ENCODE peak calls at places on chromosome 21, in eight cellular contexts. J is K562, A is HL-60, T is HCT116, C is SK-N-SH, U is GM23338, L is HepG2, Z is GM12878. M is an unnamed sample.

GRCh38 chr21:15966651-15967050 is 236.9 kb downstream of the USP25 start:
- DNase-seq in J (no peak), A (no peak), T (no peak), C (no peak), U (no peak), L (no peak), Z (no peak), M (no peak)

GRCh38 chr21:43333301-43334062 is 93.4 kb downstream of the SIK1 start:
- DNase-seq in J (no peak), A (no peak), T (no peak), C (no peak), U (peak), L (peak), Z (no peak), M (no peak)

GRCh38 chr21:43995521-43996105 is 16.5 kb upstream of the TRAPPC10 start:
- DNase-seq in J (no peak), A (no peak), T (no peak), C (no peak), U (no peak), L (no peak), Z (no peak), M (no peak)

GRCh38 chr21:34152500-34152899 is 79.1 kb downstream of the MRPS6 start:
- DNase-seq in J (no peak), A (no peak), T (no peak), C (no peak), U (no peak), L (no peak), Z (no peak), M (no peak)

GRCh38 chr21:30209571-30209970 is 6.3 kb downstream of the CLDN8 start:
- DNase-seq in J (no peak), A (no peak), T (no peak), C (no peak), U (peak), L (no peak), Z (no peak), M (no peak)

GRCh38 chr21:29849735-29850176 is 90.0 kb downstream of the GRIK1 start:
- DNase-seq in J (peak), A (peak), T (no peak), C (peak), U (peak), L (peak), Z (peak), M (peak)

GRCh38 chr21:43608225-43608624 is 51.1 kb downstream of the HSF2BP start:
- DNase-seq in J (no peak), A (no peak), T (no peak), C (no peak), U (no peak), L (no peak), Z (no peak), M (no peak)

GRCh38 chr21:42365770-42366169 is 565 bp downstream of the TFF1 start:
- DNase-seq in J (no peak), A (no peak), T (no peak), C (no peak), U (no peak), L (no peak), Z (no peak), M (no peak)

GRCh38 chr21:35259452-35259851 is 210.3 kb upstream of the RUNX1 start:
- DNase-seq in J (no peak), A (no peak), T (no peak), C (no peak), U (no peak), L (no peak), Z (no peak), M (no peak)

GRCh38 chr21:42614811-42615342 is 38.5 kb upstream of the PDE9A start:
- DNase-seq in J (no peak), A (peak), T (no peak), C (peak), U (peak), L (peak), Z (no peak), M (no peak)

GRCh38 chr21:35637431-35637830 is 422.9 kb downstream of the SETD4 start:
- DNase-seq in J (no peak), A (no peak), T (no peak), C (no peak), U (no peak), L (no peak), Z (no peak), M (no peak)

GRCh38 chr21:42146251-42146805 is 72.6 kb upstream of the ABCG1 start:
- DNase-seq in J (no peak), A (no peak), T (no peak), C (no peak), U (no peak), L (no peak), Z (no peak), M (no peak)

GRCh38 chr21:36120304-36120902 is 14.5 kb upstream of the CBR3 start:
- DNase-seq in J (no peak), A (no peak), T (no peak), C (no peak), U (no peak), L (no peak), Z (no peak), M (no peak)

GRCh38 chr21:39144191-39144590 is 39.1 kb downstream of the PSMG1 start:
- DNase-seq in J (peak), A (no peak), T (no peak), C (no peak), U (no peak), L (no peak), Z (no peak), M (no peak)

GRCh38 chr21:14754682-14755081 is 208.6 kb upstream of the SAMSN1 start:
- DNase-seq in J (no peak), A (no peak), T (no peak), C (no peak), U (no peak), L (no peak), Z (no peak), M (no peak)

GRCh38 chr21:16794944-16795343 is 717.9 kb upstream of the CXADR start:
- DNase-seq in J (no peak), A (no peak), T (no peak), C (no peak), U (no peak), L (peak), Z (no peak), M (peak)

GRCh38 chr21:28943631-28944030 is 49.0 kb downstream of the LTN1 start:
- DNase-seq in J (no peak), A (no peak), T (no peak), C (no peak), U (no peak), L (no peak), Z (no peak), M (no peak)

GRCh38 chr21:36337099-36337509 is 17.1 kb downstream of the MORC3 start:
- DNase-seq in J (peak), A (no peak), T (no peak), C (no peak), U (no peak), L (no peak), Z (no peak), M (no peak)

GRCh38 chr21:44962481-44962966 is 22.7 kb downstream of the SLX9 start:
- DNase-seq in J (no peak), A (no peak), T (no peak), C (no peak), U (no peak), L (no peak), Z (no peak), M (no peak)

GRCh38 chr21:39676054-39676771 is 63.5 kb downstream of the B3GALT5 start:
- DNase-seq in J (no peak), A (no peak), T (no peak), C (peak), U (no peak), L (peak), Z (peak), M (no peak)

GRCh38 chr21:14826630-14827029 is 238.2 kb downstream of the NRIP1 start:
- DNase-seq in J (no peak), A (no peak), T (no peak), C (no peak), U (no peak), L (no peak), Z (peak), M (no peak)

GRCh38 chr21:26489781-26490180 is 83.3 kb downstream of the CYYR1 start:
- DNase-seq in J (no peak), A (no peak), T (no peak), C (no peak), U (peak), L (no peak), Z (no peak), M (no peak)

GRCh38 chr21:41977034-41977950 is 23.5 kb upstream of the C2CD2 start:
- DNase-seq in J (no peak), A (no peak), T (no peak), C (no peak), U (no peak), L (no peak), Z (no peak), M (no peak)

GRCh38 chr21:42632336-42632751 is 21.1 kb upstream of the PDE9A start:
- DNase-seq in J (no peak), A (no peak), T (no peak), C (no peak), U (peak), L (no peak), Z (no peak), M (no peak)

GRCh38 chr21:36661511-36662309 is 37.2 kb upstream of the SIM2 start:
- DNase-seq in J (peak), A (no peak), T (peak), C (peak), U (peak), L (peak), Z (no peak), M (no peak)

GRCh38 chr21:42663860-42664535 is 10.6 kb downstream of the PDE9A start:
- DNase-seq in J (no peak), A (no peak), T (no peak), C (no peak), U (no peak), L (no peak), Z (no peak), M (no peak)

GRCh38 chr21:44710756-44711326 is 531 bp downstream of the TSPEAR start:
- DNase-seq in J (no peak), A (no peak), T (no peak), C (peak), U (peak), L (no peak), Z (no peak), M (no peak)

GRCh38 chr21:16423921-16424320 is 694.1 kb downstream of the USP25 start:
- DNase-seq in J (no peak), A (no peak), T (no peak), C (no peak), U (no peak), L (no peak), Z (no peak), M (no peak)

GRCh38 chr21:20720623-20721022 is 277.6 kb upstream of the NCAM2 start:
- DNase-seq in J (no peak), A (no peak), T (no peak), C (no peak), U (no peak), L (no peak), Z (no peak), M (no peak)

GRCh38 chr21:35048706-35049617 is at the start of gene RUNX1:
- DNase-seq in J (peak), A (peak), T (no peak), C (no peak), U (no peak), L (no peak), Z (peak), M (no peak)

GRCh38 chr21:42853621-42854020 is 25.7 kb downstream of the WDR4 start:
- DNase-seq in J (no peak), A (no peak), T (no peak), C (no peak), U (no peak), L (no peak), Z (no peak), M (no peak)

GRCh38 chr21:29647353-29647781 is 292.4 kb downstream of the GRIK1 start:
- DNase-seq in J (peak), A (no peak), T (no peak), C (no peak), U (no peak), L (no peak), Z (no peak), M (no peak)

GRCh38 chr21:36175771-36176565 is 19.3 kb downstream of the DOP1B start:
- DNase-seq in J (no peak), A (no peak), T (no peak), C (no peak), U (no peak), L (no peak), Z (no peak), M (no peak)

GRCh38 chr21:28899744-28900143 is 92.9 kb downstream of the LTN1 start:
- DNase-seq in J (no peak), A (no peak), T (no peak), C (no peak), U (no peak), L (no peak), Z (no peak), M (no peak)

GRCh38 chr21:40901690-40902089 is 54.7 kb upstream of the DSCAM start:
- DNase-seq in J (no peak), A (no peak), T (no peak), C (no peak), U (no peak), L (no peak), Z (no peak), M (no peak)

GRCh38 chr21:31665397-31665796 is 5.9 kb downstream of the SOD1 start:
- DNase-seq in J (no peak), A (no peak), T (no peak), C (no peak), U (no peak), L (peak), Z (no peak), M (no peak)

GRCh38 chr21:31444061-31444460 is 100.0 kb upstream of the TIAM1 start:
- DNase-seq in J (no peak), A (no peak), T (no peak), C (no peak), U (no peak), L (no peak), Z (no peak), M (no peak)

GRCh38 chr21:43767498-43767979 is 8.6 kb downstream of the CSTB start:
- DNase-seq in J (no peak), A (no peak), T (no peak), C (no peak), U (no peak), L (no peak), Z (no peak), M (no peak)

GRCh38 chr21:36145259-36145658 is 10.4 kb downstream of the CBR3 start:
- DNase-seq in J (no peak), A (no peak), T (no peak), C (no peak), U (no peak), L (no peak), Z (no peak), M (no peak)

GRCh38 chr21:37916795-37917142 is 512 bp upstream of the KCNJ6 start:
- DNase-seq in J (peak), A (no peak), T (no peak), C (peak), U (peak), L (peak), Z (no peak), M (no peak)

GRCh38 chr21:37914211-37914900 is 1.9 kb downstream of the KCNJ6 start:
- DNase-seq in J (peak), A (no peak), T (no peak), C (peak), U (peak), L (no peak), Z (no peak), M (no peak)

GRCh38 chr21:37915516-37915915 is 741 bp downstream of the KCNJ6 start:
- DNase-seq in J (no peak), A (no peak), T (no peak), C (peak), U (peak), L (no peak), Z (no peak), M (no peak)

GRCh38 chr21:37917612-37918011 is 1.4 kb upstream of the KCNJ6 start:
- DNase-seq in J (no peak), A (no peak), T (no peak), C (no peak), U (no peak), L (no peak), Z (no peak), M (no peak)

DNA sequence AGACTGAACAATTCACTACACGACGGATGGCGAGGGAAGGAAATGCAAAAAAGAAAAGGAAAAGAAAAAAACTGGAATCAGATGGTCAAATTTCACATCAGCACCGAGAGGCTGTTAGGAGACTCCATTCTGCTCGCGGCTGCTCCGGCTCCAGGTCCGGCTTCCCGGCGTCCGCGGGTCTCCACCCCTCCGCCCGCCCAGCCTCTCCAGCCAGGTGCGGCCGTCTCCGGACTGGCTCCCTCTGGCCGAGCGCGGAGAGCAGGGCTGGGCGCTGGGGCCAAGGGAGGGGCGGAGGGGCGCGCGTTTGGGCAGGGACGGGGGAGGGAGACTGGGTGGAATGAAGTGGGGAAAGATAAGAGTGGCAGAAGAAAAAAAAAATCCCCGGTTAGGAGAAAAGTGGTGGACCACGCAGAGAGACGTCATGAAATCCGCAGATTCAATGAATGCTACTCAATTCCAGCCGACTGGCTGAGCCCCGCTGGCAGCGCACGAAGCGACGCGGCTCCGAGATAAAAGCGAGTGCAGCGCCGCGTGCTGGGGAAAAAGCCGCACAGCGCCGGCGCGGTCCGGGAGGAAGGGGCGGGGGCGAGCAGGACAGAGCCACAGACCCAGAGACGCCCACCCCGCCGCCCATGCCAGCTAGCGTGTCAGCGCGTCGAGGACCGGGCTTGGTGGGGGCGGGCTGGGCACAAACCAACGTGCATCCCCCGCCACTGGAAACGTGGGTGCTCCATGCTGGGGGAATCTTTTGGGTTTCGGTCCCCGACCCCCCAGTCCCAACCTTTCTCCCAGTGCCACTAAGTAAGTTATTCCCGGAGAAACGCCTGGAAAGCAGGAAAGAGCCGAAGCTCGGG is at the start of gene KCNJ6:
- DNase-seq in J (peak), A (no peak), T (no peak), C (peak), U (peak), L (no peak), Z (no peak), M (no peak)
- TF ChIP-seq CTCF in J (peak), A (peak), T (no peak), C (peak), U (peak), L (peak), Z (no peak), M (peak)

GRCh38 chr21:27645285-27645684 is 678.4 kb upstream of the ADAMTS5 start:
- DNase-seq in J (no peak), A (no peak), T (no peak), C (no peak), U (no peak), L (no peak), Z (no peak), M (no peak)
- TF ChIP-seq REST in J (no peak), A (no peak), T (no peak), C (no peak), U (no peak), L (no peak), Z (no peak), M (no peak)

GRCh38 chr21:24941316-24942185 is 665.7 kb downstream of the MRPL39 start:
- DNase-seq in J (no peak), A (no peak), T (no peak), C (peak), U (peak), L (no peak), Z (no peak), M (no peak)
- TF ChIP-seq POLR2AphosphoS5 in J (no peak), A (no peak), T (no peak), C (no peak), U (no peak), L (no peak), Z (no peak), M (no peak)

GRCh38 chr21:32991299-32991850 is 34.4 kb upstream of the OLIG2 start:
- DNase-seq in J (no peak), A (no peak), T (no peak), C (no peak), U (no peak), L (no peak), Z (no peak), M (no peak)
- TF ChIP-seq CTCF in J (no peak), A (no peak), T (no peak), C (no peak), U (no peak), L (no peak), Z (no peak), M (no peak)

GRCh38 chr21:45997205-45997494 is 15.6 kb downstream of the COL6A1 start:
- DNase-seq in J (no peak), A (no peak), T (no peak), C (no peak), U (no peak), L (no peak), Z (no peak), M (no peak)

GRCh38 chr21:45996311-45997204 is 15.0 kb downstream of the COL6A1 start:
- DNase-seq in J (no peak), A (no peak), T (no peak), C (no peak), U (no peak), L (no peak), Z (no peak), M (no peak)

GRCh38 chr21:45994086-45994661 is 12.6 kb downstream of the COL6A1 start:
- DNase-seq in J (no peak), A (no peak), T (no peak), C (no peak), U (no peak), L (no peak), Z (no peak), M (no peak)

GRCh38 chr21:45994738-45995685 is 13.4 kb downstream of the COL6A1 start:
- DNase-seq in J (no peak), A (no peak), T (no peak), C (no peak), U (no peak), L (no peak), Z (no peak), M (no peak)

GRCh38 chr21:45995686-45996179 is 14.2 kb downstream of the COL6A1 start:
- DNase-seq in J (no peak), A (no peak), T (peak), C (no peak), U (no peak), L (no peak), Z (no peak), M (no peak)
- TF ChIP-seq REST in J (no peak), A (no peak), T (no peak), C (no peak), U (no peak), L (no peak), Z (no peak), M (no peak)

GRCh38 chr21:24693779-24694178 is 913.5 kb downstream of the MRPL39 start:
- DNase-seq in J (no peak), A (no peak), T (no peak), C (no peak), U (no peak), L (no peak), Z (no peak), M (no peak)
- TF ChIP-seq POLR2AphosphoS5 in J (no peak), A (no peak), T (no peak), C (no peak), U (no peak), L (no peak), Z (no peak), M (no peak)